ENCODE peak calls at places on chromosomes 6 and 20, in ten cellular contexts. D, C, T, R, S, M, V, E, Q and Z are unnamed samples. For H3K4me1, the result is how much of the 10 kb centered on the place peaks cover.

GRCh38 chr6:163955752-163956151 is 541.2 kb downstream of the QKI start:
- DNase-seq in D (no peak), C (no peak), T (no peak), R (no peak), S (no peak), M (no peak), V (no peak), E (no peak), Q (no peak), Z (no peak)

GRCh38 chr6:46090115-46091079 is 39.4 kb upstream of the ENPP4 start:
- DNase-seq in D (peak), C (peak), T (peak), R (peak), S (peak), M (peak), V (peak), E (peak), Q (peak), Z (peak)

GRCh38 chr6:27565839-27566779 is 93.2 kb upstream of the ZNF184 start:
- DNase-seq in D (no peak), C (no peak), T (no peak), R (no peak), S (no peak), M (no peak), V (no peak), E (no peak), Q (peak), Z (no peak)

GRCh38 chr6:35710241-35710847 is 21.6 kb upstream of the FKBP5 start:
- DNase-seq in D (no peak), C (no peak), T (no peak), R (peak), S (no peak), M (no peak), V (no peak), E (no peak), Q (no peak), Z (no peak)

GRCh38 chr6:142544199-142544838 is 242.5 kb downstream of the ADGRG6 start:
- DNase-seq in D (no peak), C (no peak), T (no peak), R (no peak), S (no peak), M (no peak), V (no peak), E (no peak), Q (no peak), Z (no peak)

GRCh38 chr20:15814903-15815302 is 758.3 kb downstream of the KIF16B start:
- DNase-seq in D (no peak), C (no peak), T (no peak), R (no peak), S (no peak), M (no peak), V (no peak), E (no peak), Q (no peak), Z (no peak)

GRCh38 chr6:34059136-34059731 is 86.7 kb downstream of the GRM4 start:
- DNase-seq in D (no peak), C (no peak), T (no peak), R (no peak), S (no peak), M (no peak), V (no peak), E (no peak), Q (no peak), Z (no peak)

GRCh38 chr20:58515240-58516212 is at the start of gene APCDD1L:
- DNase-seq in D (no peak), C (no peak), T (no peak), R (no peak), S (no peak), M (peak), V (no peak), E (no peak), Q (no peak), Z (no peak)

GRCh38 chr20:4041748-4042411 is 26.5 kb upstream of the RNF24 start:
- DNase-seq in D (peak), C (peak), T (no peak), R (peak), S (peak), M (peak), V (peak), E (peak), Q (peak), Z (no peak)

GRCh38 chr20:1437222-1437904 is 29.3 kb downstream of the NSFL1C start:
- DNase-seq in D (peak), C (peak), T (peak), R (peak), S (peak), M (peak), V (peak), E (peak), Q (peak), Z (peak)

GRCh38 chr6:45538636-45539035 is 160.9 kb upstream of the SUPT3H start:
- DNase-seq in D (peak), C (no peak), T (peak), R (no peak), S (no peak), M (no peak), V (peak), E (no peak), Q (no peak), Z (no peak)

GRCh38 chr6:21914121-21914973 is 320.8 kb downstream of the SOX4 start:
- DNase-seq in D (peak), C (no peak), T (peak), R (peak), S (peak), M (peak), V (peak), E (no peak), Q (no peak), Z (no peak)

GRCh38 chr20:25259788-25260254 is 11.9 kb downstream of the PYGB start:
- DNase-seq in D (no peak), C (no peak), T (no peak), R (no peak), S (no peak), M (no peak), V (no peak), E (no peak), Q (no peak), Z (no peak)

GRCh38 chr6:34485321-34486060 is 19.6 kb downstream of the PACSIN1 start:
- DNase-seq in D (no peak), C (no peak), T (no peak), R (no peak), S (no peak), M (no peak), V (no peak), E (no peak), Q (no peak), Z (peak)

GRCh38 chr20:13898012-13898612 is 92.3 kb downstream of the SEL1L2 start:
- DNase-seq in D (no peak), C (no peak), T (no peak), R (no peak), S (no peak), M (no peak), V (no peak), E (peak), Q (no peak), Z (no peak)

GRCh38 chr20:40826699-40827098 is 137.7 kb upstream of the MAFB start:
- DNase-seq in D (no peak), C (no peak), T (no peak), R (no peak), S (no peak), M (no peak), V (no peak), E (no peak), Q (no peak), Z (no peak)

GRCh38 chr6:157895585-157895984 is 72.5 kb downstream of the SNX9 start:
- DNase-seq in D (no peak), C (no peak), T (no peak), R (no peak), S (no peak), M (no peak), V (no peak), E (no peak), Q (no peak), Z (no peak)

GRCh38 chr6:46932526-46932925 is 10.8 kb upstream of the ADGRF5 start:
- DNase-seq in D (no peak), C (no peak), T (no peak), R (no peak), S (no peak), M (no peak), V (no peak), E (no peak), Q (no peak), Z (no peak)

GRCh38 chr20:14434379-14435136 is 97.1 kb upstream of the FLRT3 start:
- DNase-seq in D (no peak), C (no peak), T (no peak), R (no peak), S (no peak), M (peak), V (no peak), E (no peak), Q (peak), Z (no peak)

GRCh38 chr6:166275714-166276166 is 32.5 kb downstream of the PRR18 start:
- DNase-seq in D (peak), C (peak), T (peak), R (peak), S (peak), M (peak), V (peak), E (no peak), Q (peak), Z (peak)

GRCh38 chr20:56693217-56693616 is 64.1 kb downstream of the TFAP2C start:
- DNase-seq in D (no peak), C (no peak), T (no peak), R (no peak), S (no peak), M (no peak), V (no peak), E (no peak), Q (no peak), Z (no peak)

GRCh38 chr6:87589693-87590416 is at the start of the genes ORC3 and RARS2:
- DNase-seq in D (peak), C (peak), T (peak), R (peak), S (peak), M (peak), V (peak), E (peak), Q (peak), Z (peak)
- TF ChIP-seq POLR2A in D (peak), C (peak), T (peak), R (no peak), S (peak), M (peak), V (peak), E (peak), Q (peak), Z (peak)

DNA sequence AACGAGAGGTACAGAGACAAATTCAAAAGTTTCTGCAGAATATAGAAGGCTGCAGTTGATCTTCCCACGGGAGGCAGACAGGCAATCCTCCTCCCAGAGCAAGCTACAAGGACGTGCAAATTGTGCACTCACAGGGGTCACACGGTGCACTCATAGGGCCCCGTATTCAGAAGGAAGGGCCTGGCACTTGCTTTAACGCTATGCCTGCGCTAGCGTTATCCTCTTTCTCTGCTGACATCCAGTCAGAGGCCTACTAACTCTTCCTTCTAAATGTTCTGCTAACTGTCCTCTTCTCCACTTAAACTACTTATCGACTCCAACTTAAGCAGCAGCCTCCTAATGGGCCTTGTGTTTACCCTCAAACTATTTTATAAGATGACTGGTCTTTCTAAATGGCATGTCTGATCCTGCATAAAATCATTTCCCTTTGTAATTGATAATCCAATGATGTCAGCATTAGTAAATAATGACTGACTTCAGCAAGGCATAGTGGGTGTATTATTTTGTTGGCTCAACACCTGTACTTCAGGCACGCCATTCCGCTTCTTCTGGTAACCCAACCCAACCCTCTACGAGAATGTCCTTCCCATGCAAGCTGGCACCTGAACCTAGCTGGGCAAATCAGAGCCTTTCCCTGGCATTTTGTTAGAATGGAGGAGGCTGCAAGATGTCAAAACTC is 2.2 kb downstream of the IFNGR1 start:
- DNase-seq in D (no peak), C (no peak), T (peak), R (peak), S (no peak), M (no peak), V (peak), E (no peak), Q (no peak), Z (peak)
- H3K4me1 ChIP-seq in D (half or more), C (under half), T (half or more), R (half or more), S (half or more), M (under half), V (under half), E (under half), Q (under half), Z (half or more)

GRCh38 chr20:49894073-49894470 is 21.3 kb downstream of the SPATA2 start:
- DNase-seq in D (no peak), C (no peak), T (no peak), R (no peak), S (no peak), M (no peak), V (no peak), E (no peak), Q (no peak), Z (no peak)
- H3K4me3 ChIP-seq in D (no peak), C (no peak), T (no peak), R (no peak), S (no peak), M (no peak), V (no peak), E (no peak), Q (no peak), Z (no peak)

DNA sequence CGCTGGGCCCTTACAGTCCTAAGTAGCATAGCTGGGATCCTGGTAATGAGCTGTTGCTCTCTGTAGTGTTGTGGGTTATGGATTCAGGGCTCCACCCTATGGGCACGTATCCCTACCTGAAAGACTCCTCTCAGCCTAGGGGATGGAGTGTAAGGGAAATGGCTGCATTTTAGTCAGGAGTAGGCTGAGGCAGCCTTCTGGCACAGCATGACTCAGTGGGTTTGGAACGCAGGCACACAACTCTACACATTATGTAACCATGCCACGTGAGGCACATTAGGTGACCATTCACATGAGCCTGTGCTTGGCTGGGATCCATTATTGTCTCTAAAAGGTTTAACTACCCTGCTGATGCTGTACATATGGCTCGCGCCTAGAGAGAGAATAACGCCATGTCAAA is 27.8 kb downstream of the HDDC2 start:
- DNase-seq in D (no peak), C (no peak), T (peak), R (peak), S (no peak), M (peak), V (no peak), E (peak), Q (peak), Z (no peak)
- TF ChIP-seq POLR2A in D (no peak), C (no peak), T (no peak), R (no peak), S (no peak), M (no peak), V (no peak), E (no peak), Q (no peak), Z (no peak)

DNA sequence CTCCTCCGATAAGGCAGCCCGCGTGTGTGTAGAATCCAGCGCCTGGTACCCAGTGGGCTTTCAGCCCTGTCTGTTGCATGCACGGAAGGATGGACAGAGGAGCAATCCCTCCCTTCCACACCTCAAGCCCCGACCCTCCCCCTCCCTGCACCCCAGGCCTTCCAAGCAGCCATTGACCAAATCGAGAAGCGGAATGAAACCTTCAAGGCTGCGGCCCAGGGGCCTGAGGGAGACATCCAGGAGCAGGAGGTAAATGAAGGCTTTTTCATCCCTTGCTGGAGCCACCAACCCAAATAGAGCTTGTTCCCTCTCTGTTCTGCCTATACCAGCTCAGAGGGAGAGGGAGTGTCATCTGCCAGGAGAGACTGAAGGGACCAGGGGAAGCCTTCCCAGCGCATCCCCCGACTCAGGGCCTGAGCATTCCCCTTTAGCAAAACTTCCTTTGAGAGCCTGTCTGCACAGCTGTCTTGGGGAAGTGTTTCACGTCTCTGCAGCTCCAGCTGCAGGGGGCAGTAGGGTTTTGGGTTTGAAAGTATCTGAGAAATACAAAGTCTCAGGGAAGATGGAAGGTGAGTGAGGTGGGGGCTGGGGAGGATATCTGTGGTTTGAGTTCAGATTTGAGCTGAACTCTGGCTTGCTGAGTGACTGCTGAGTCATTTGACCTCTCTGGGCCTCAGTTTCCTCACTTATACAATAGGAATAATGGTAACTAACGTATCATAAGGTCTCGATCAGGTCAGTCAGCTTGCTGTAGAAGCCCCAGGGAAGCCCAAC is 16.1 kb downstream of the FGD2 start:
- DNase-seq in D (no peak), C (no peak), T (no peak), R (no peak), S (no peak), M (peak), V (peak), E (no peak), Q (peak), Z (peak)
- H3K4me1 ChIP-seq in D (under half), C (under half), T (under half), R (under half), S (under half), M (under half), V (under half), E (under half), Q (under half), Z (under half)

GRCh38 chr6:7051780-7052440 is 55.9 kb upstream of the RREB1 start:
- DNase-seq in D (no peak), C (peak), T (peak), R (peak), S (peak), M (no peak), V (peak), E (no peak), Q (no peak), Z (peak)

GRCh38 chr6:7050911-7051779 is 56.6 kb upstream of the RREB1 start:
- DNase-seq in D (no peak), C (peak), T (peak), R (peak), S (peak), M (peak), V (peak), E (no peak), Q (peak), Z (peak)

GRCh38 chr6:7052441-7052936 is 55.3 kb upstream of the RREB1 start:
- DNase-seq in D (no peak), C (peak), T (peak), R (peak), S (peak), M (peak), V (peak), E (no peak), Q (no peak), Z (peak)

GRCh38 chr6:7050099-7050498 is 57.7 kb upstream of the RREB1 start:
- DNase-seq in D (no peak), C (no peak), T (no peak), R (no peak), S (no peak), M (no peak), V (no peak), E (no peak), Q (no peak), Z (no peak)

DNA sequence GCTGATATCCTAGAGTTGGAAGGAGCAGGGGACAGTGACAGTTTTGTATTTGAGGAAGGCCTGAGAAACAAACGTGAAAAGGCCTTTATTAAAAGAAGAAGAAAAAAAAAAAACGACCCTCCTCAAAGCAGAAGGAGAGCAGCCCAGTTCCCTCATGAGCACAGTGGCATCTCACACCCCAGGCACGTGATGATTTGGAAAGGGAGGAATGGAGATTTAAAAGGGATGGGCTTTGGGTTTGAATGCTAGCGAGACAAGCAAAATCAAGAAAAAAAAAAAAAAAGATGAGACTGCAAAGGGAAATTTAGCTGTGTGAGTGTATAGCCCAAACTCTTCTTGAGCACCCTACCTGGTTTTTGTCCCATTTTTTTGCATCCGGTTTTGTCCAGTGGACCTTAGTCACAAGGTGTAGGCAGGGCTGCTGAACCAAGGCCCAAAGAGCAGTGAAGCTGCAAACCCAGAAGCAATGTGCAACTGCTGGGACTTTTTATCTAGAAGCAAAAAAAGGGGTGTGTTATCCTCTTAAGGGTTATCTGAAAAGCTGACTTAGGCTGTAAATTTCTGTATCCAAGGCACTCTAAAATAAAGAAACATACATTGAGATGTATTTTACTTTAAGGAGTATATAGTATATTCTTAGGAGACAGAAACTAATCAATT is 54.5 kb upstream of the RREB1 start:
- DNase-seq in D (no peak), C (no peak), T (no peak), R (no peak), S (no peak), M (no peak), V (no peak), E (no peak), Q (no peak), Z (no peak)
- H3K4me3 ChIP-seq in D (no peak), C (no peak), T (no peak), R (no peak), S (no peak), M (no peak), V (no peak), E (no peak), Q (no peak), Z (no peak)

DNA sequence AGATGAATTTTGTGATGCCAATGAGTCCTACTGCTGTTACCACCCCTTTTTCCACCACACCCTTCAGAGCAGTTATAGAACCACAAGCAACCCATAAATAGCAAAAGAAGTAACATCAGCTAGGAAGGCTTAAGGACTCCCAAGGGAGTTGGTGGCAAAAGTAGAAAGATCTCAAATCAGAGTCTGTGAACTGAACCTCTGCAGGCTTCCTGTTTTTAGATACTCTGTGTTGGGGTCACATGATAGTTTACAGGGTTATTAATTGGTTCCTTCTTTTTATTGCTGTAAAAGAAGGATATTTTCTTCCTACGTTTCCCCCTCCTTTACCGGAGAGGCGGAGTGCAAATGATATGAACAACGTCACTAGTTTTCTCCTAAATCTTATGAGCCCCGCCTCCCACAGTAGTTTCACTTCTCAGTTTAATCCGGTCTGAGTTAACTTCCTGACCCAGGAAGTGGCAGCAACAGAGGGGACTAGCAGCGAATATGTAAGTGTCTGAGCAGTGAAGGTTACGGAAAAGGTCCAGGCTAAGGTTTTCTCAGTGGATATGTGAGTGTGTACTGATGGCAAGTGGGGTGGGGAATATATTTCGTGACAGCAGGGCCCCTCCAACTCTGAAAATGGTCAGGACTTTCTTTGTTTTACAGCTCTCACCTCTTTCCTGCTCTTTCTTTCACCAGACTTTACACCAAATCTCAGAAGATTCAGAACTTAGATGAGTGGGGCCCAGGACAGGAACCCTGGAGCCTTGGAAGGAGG is at the start of gene TRIM38:
- DNase-seq in D (peak), C (peak), T (peak), R (peak), S (peak), M (peak), V (peak), E (peak), Q (peak), Z (no peak)
- TF ChIP-seq POLR2A in D (peak), C (peak), T (no peak), R (no peak), S (peak), M (peak), V (peak), E (no peak), Q (peak), Z (peak)